ENCODE peak calls at places on chromosomes 2 and 18, in eight cellular contexts. One of them, this sample, is unnamed.

GRCh38 chr2:39435254-39435653 is 1.8 kb downstream of the MAP4K3 start:
- DNase-seq in activated naive CD4-positive, alpha-beta T cell treated with Interleukin-2 at 50 U/mL for 16 hours: no peak
- DNase-seq in LoVo: no peak
- DNase-seq in LHCN-M2: no peak
- DNase-seq in sigmoid colon: no peak
- DNase-seq in SK-N-DZ: peak; percentile 28
- DNase-seq in iPS DF 6.9: no peak
- DNase-seq in NCI-H2081: no peak
- DNase-seq in this sample: no peak

GRCh38 chr2:6025391-6025790 is 333.2 kb downstream of the SOX11 start:
- DNase-seq in activated naive CD4-positive, alpha-beta T cell treated with Interleukin-2 at 50 U/mL for 16 hours: no peak
- DNase-seq in LHCN-M2: no peak
- DNase-seq in LoVo: no peak
- DNase-seq in sigmoid colon: no peak
- DNase-seq in NCI-H2081: no peak
- DNase-seq in SK-N-DZ: no peak
- DNase-seq in iPS DF 6.9: no peak
- DNase-seq in this sample: no peak

GRCh38 chr18:28576941-28577340 is 400.0 kb upstream of the CDH2 start:
- DNase-seq in NCI-H2081: no peak
- DNase-seq in LoVo: no peak
- DNase-seq in LHCN-M2: no peak
- DNase-seq in SK-N-DZ: no peak
- DNase-seq in sigmoid colon: no peak
- DNase-seq in activated naive CD4-positive, alpha-beta T cell treated with Interleukin-2 at 50 U/mL for 16 hours: no peak
- DNase-seq in iPS DF 6.9: no peak
- DNase-seq in this sample: no peak

GRCh38 chr2:202870431-202871160 is 970 bp downstream of the ICA1L start:
- DNase-seq in LoVo: peak; percentile 82
- DNase-seq in NCI-H2081: peak; percentile 90
- DNase-seq in activated naive CD4-positive, alpha-beta T cell treated with Interleukin-2 at 50 U/mL for 16 hours: peak; percentile 70
- DNase-seq in LHCN-M2: peak; percentile 64
- DNase-seq in sigmoid colon: peak; percentile 83
- DNase-seq in iPS DF 6.9: peak; percentile 63
- DNase-seq in SK-N-DZ: peak; percentile 73
- DNase-seq in this sample: peak; percentile 74

GRCh38 chr2:36731941-36732700 is 35.6 kb downstream of the VIT start:
- DNase-seq in sigmoid colon: no peak
- DNase-seq in LHCN-M2: no peak
- DNase-seq in LoVo: no peak
- DNase-seq in NCI-H2081: no peak
- DNase-seq in iPS DF 6.9: no peak
- DNase-seq in SK-N-DZ: no peak
- DNase-seq in activated naive CD4-positive, alpha-beta T cell treated with Interleukin-2 at 50 U/mL for 16 hours: no peak
- DNase-seq in this sample: no peak

GRCh38 chr2:52269696-52270485 is 1238.0 kb upstream of the NRXN1 start:
- DNase-seq in SK-N-DZ: no peak
- DNase-seq in NCI-H2081: no peak
- DNase-seq in iPS DF 6.9: no peak
- DNase-seq in activated naive CD4-positive, alpha-beta T cell treated with Interleukin-2 at 50 U/mL for 16 hours: no peak
- DNase-seq in sigmoid colon: no peak
- DNase-seq in LHCN-M2: peak; percentile 49
- DNase-seq in LoVo: no peak
- DNase-seq in this sample: no peak

GRCh38 chr2:126981476-126981875 is 82.8 kb downstream of the TEX51 start:
- DNase-seq in NCI-H2081: no peak
- DNase-seq in LoVo: no peak
- DNase-seq in sigmoid colon: no peak
- DNase-seq in activated naive CD4-positive, alpha-beta T cell treated with Interleukin-2 at 50 U/mL for 16 hours: no peak
- DNase-seq in LHCN-M2: peak; percentile 33
- DNase-seq in iPS DF 6.9: no peak
- DNase-seq in SK-N-DZ: no peak
- DNase-seq in this sample: no peak

GRCh38 chr2:118697771-118698170 is 149.7 kb downstream of the EN1 start:
- DNase-seq in SK-N-DZ: no peak
- DNase-seq in NCI-H2081: no peak
- DNase-seq in LoVo: peak; percentile 25
- DNase-seq in LHCN-M2: no peak
- DNase-seq in activated naive CD4-positive, alpha-beta T cell treated with Interleukin-2 at 50 U/mL for 16 hours: no peak
- DNase-seq in iPS DF 6.9: no peak
- DNase-seq in sigmoid colon: no peak
- DNase-seq in this sample: no peak

GRCh38 chr2:127820080-127820668 is 9.2 kb upstream of the WDR33 start:
- DNase-seq in NCI-H2081: no peak
- DNase-seq in activated naive CD4-positive, alpha-beta T cell treated with Interleukin-2 at 50 U/mL for 16 hours: no peak
- DNase-seq in LHCN-M2: peak; percentile 10
- DNase-seq in LoVo: no peak
- DNase-seq in iPS DF 6.9: no peak
- DNase-seq in SK-N-DZ: no peak
- DNase-seq in sigmoid colon: no peak
- DNase-seq in this sample: no peak

GRCh38 chr2:11305958-11306357 is 38.5 kb downstream of the ROCK2 start:
- DNase-seq in LoVo: no peak
- DNase-seq in LHCN-M2: peak; percentile 75
- DNase-seq in iPS DF 6.9: no peak
- DNase-seq in SK-N-DZ: no peak
- DNase-seq in activated naive CD4-positive, alpha-beta T cell treated with Interleukin-2 at 50 U/mL for 16 hours: no peak
- DNase-seq in sigmoid colon: no peak
- DNase-seq in NCI-H2081: no peak
- DNase-seq in this sample: no peak

GRCh38 chr2:241895732-241896641 is 26.5 kb downstream of the RTP5 start:
- DNase-seq in SK-N-DZ: peak; percentile 57
- DNase-seq in LHCN-M2: no peak
- DNase-seq in LoVo: no peak
- DNase-seq in NCI-H2081: no peak
- DNase-seq in activated naive CD4-positive, alpha-beta T cell treated with Interleukin-2 at 50 U/mL for 16 hours: no peak
- DNase-seq in iPS DF 6.9: no peak
- DNase-seq in sigmoid colon: no peak
- DNase-seq in this sample: peak; percentile 79

GRCh38 chr2:239321596-239322413 is 79.0 kb downstream of the HDAC4 start:
- DNase-seq in SK-N-DZ: no peak
- DNase-seq in LHCN-M2: no peak
- DNase-seq in sigmoid colon: no peak
- DNase-seq in LoVo: no peak
- DNase-seq in iPS DF 6.9: no peak
- DNase-seq in activated naive CD4-positive, alpha-beta T cell treated with Interleukin-2 at 50 U/mL for 16 hours: peak; percentile 59
- DNase-seq in NCI-H2081: no peak
- DNase-seq in this sample: peak; percentile 30

GRCh38 chr2:128548461-128548891 is 229.8 kb upstream of the HS6ST1 start:
- DNase-seq in NCI-H2081: no peak
- DNase-seq in iPS DF 6.9: no peak
- DNase-seq in LHCN-M2: no peak
- DNase-seq in sigmoid colon: peak; percentile 46
- DNase-seq in activated naive CD4-positive, alpha-beta T cell treated with Interleukin-2 at 50 U/mL for 16 hours: no peak
- DNase-seq in SK-N-DZ: no peak
- DNase-seq in LoVo: no peak
- DNase-seq in this sample: no peak

GRCh38 chr2:145800201-145801091 is 1280.5 kb upstream of the ZEB2 start:
- DNase-seq in activated naive CD4-positive, alpha-beta T cell treated with Interleukin-2 at 50 U/mL for 16 hours: no peak
- DNase-seq in SK-N-DZ: no peak
- DNase-seq in LoVo: peak; percentile 69
- DNase-seq in sigmoid colon: no peak
- DNase-seq in LHCN-M2: no peak
- DNase-seq in iPS DF 6.9: no peak
- DNase-seq in NCI-H2081: peak; percentile 21
- DNase-seq in this sample: no peak

GRCh38 chr18:33577688-33578370 is at the start of gene ASXL3:
- DNase-seq in iPS DF 6.9: no peak
- DNase-seq in SK-N-DZ: peak; percentile 71
- DNase-seq in NCI-H2081: peak; percentile 74
- DNase-seq in LoVo: no peak
- DNase-seq in sigmoid colon: peak; percentile 80
- DNase-seq in LHCN-M2: no peak
- DNase-seq in activated naive CD4-positive, alpha-beta T cell treated with Interleukin-2 at 50 U/mL for 16 hours: no peak
- DNase-seq in this sample: no peak

GRCh38 chr2:239731998-239732665 is 293.0 kb downstream of the NDUFA10 start:
- DNase-seq in activated naive CD4-positive, alpha-beta T cell treated with Interleukin-2 at 50 U/mL for 16 hours: no peak
- DNase-seq in sigmoid colon: peak; percentile 48
- DNase-seq in SK-N-DZ: no peak
- DNase-seq in LHCN-M2: no peak
- DNase-seq in LoVo: no peak
- DNase-seq in iPS DF 6.9: no peak
- DNase-seq in NCI-H2081: no peak
- DNase-seq in this sample: no peak

GRCh38 chr2:191691016-191691725 is 13.2 kb downstream of the NABP1 start:
- DNase-seq in SK-N-DZ: peak; percentile 55
- DNase-seq in activated naive CD4-positive, alpha-beta T cell treated with Interleukin-2 at 50 U/mL for 16 hours: peak; percentile 20
- DNase-seq in NCI-H2081: peak; percentile 69
- DNase-seq in iPS DF 6.9: peak; percentile 63
- DNase-seq in LHCN-M2: peak; percentile 83
- DNase-seq in LoVo: peak; percentile 63
- DNase-seq in sigmoid colon: no peak
- DNase-seq in this sample: peak; percentile 59

GRCh38 chr2:217279130-217279529 is 419.3 kb upstream of the TNP1 start:
- DNase-seq in NCI-H2081: no peak
- DNase-seq in activated naive CD4-positive, alpha-beta T cell treated with Interleukin-2 at 50 U/mL for 16 hours: no peak
- DNase-seq in LoVo: no peak
- DNase-seq in LHCN-M2: peak; percentile 90
- DNase-seq in sigmoid colon: no peak
- DNase-seq in iPS DF 6.9: no peak
- DNase-seq in SK-N-DZ: no peak
- DNase-seq in this sample: no peak

GRCh38 chr18:8849696-8850095 is 144.3 kb downstream of the MTCL1 start:
- DNase-seq in LoVo: no peak
- DNase-seq in NCI-H2081: no peak
- DNase-seq in LHCN-M2: no peak
- DNase-seq in iPS DF 6.9: no peak
- DNase-seq in sigmoid colon: no peak
- DNase-seq in SK-N-DZ: no peak
- DNase-seq in activated naive CD4-positive, alpha-beta T cell treated with Interleukin-2 at 50 U/mL for 16 hours: no peak
- DNase-seq in this sample: no peak